ENCODE peak calls at places on chromosomes 16 and 17, in ten cellular contexts. One of them, this sample, is unnamed.

GRCh38 chr16:19008770-19009169 is 25.0 kb downstream of the TMC7 start:
- DNase-seq in iPS-NIHi11: no peak
- DNase-seq in T-helper 22 cell: no peak
- DNase-seq in activated CD8-positive, alpha-beta T cell treated with anti-CD3 and anti-CD28 coated beads, Interleukin-2, amount 10 ng/mL, durations not matched to agents 7 days and 5 days: no peak
- DNase-seq in effector CD4-positive, alpha-beta T cell: no peak
- DNase-seq in HCEC 1CT: peak
- DNase-seq in Peyer's patch: no peak
- DNase-seq in H54: no peak
- DNase-seq in Calu3: no peak
- DNase-seq in head of caudate nucleus: no peak
- DNase-seq in this sample: no peak

GRCh38 chr16:89361756-89362155 is 128.6 kb downstream of the ANKRD11 start:
- DNase-seq in activated CD8-positive, alpha-beta T cell treated with anti-CD3 and anti-CD28 coated beads, Interleukin-2, amount 10 ng/mL, durations not matched to agents 7 days and 5 days: no peak
- DNase-seq in Calu3: no peak
- DNase-seq in effector CD4-positive, alpha-beta T cell: no peak
- DNase-seq in T-helper 22 cell: no peak
- DNase-seq in head of caudate nucleus: no peak
- DNase-seq in HCEC 1CT: no peak
- DNase-seq in iPS-NIHi11: no peak
- DNase-seq in Peyer's patch: no peak
- DNase-seq in H54: no peak
- DNase-seq in this sample: no peak

GRCh38 chr17:74099441-74100340 is 103.8 kb upstream of the RPL38 start:
- DNase-seq in H54: no peak
- DNase-seq in Peyer's patch: peak
- DNase-seq in activated CD8-positive, alpha-beta T cell treated with anti-CD3 and anti-CD28 coated beads, Interleukin-2, amount 10 ng/mL, durations not matched to agents 7 days and 5 days: no peak
- DNase-seq in HCEC 1CT: no peak
- DNase-seq in head of caudate nucleus: no peak
- DNase-seq in T-helper 22 cell: no peak
- DNase-seq in Calu3: no peak
- DNase-seq in iPS-NIHi11: no peak
- DNase-seq in effector CD4-positive, alpha-beta T cell: no peak
- DNase-seq in this sample: no peak

GRCh38 chr17:888998-889401 is 90.6 kb downstream of the NXN start:
- DNase-seq in activated CD8-positive, alpha-beta T cell treated with anti-CD3 and anti-CD28 coated beads, Interleukin-2, amount 10 ng/mL, durations not matched to agents 7 days and 5 days: peak
- DNase-seq in Peyer's patch: no peak
- DNase-seq in HCEC 1CT: no peak
- DNase-seq in effector CD4-positive, alpha-beta T cell: no peak
- DNase-seq in T-helper 22 cell: no peak
- DNase-seq in iPS-NIHi11: no peak
- DNase-seq in Calu3: no peak
- DNase-seq in head of caudate nucleus: no peak
- DNase-seq in H54: no peak
- DNase-seq in this sample: no peak

GRCh38 chr17:68085751-68086445 is 50.4 kb downstream of the KPNA2 start:
- DNase-seq in Calu3: peak
- DNase-seq in T-helper 22 cell: no peak
- DNase-seq in head of caudate nucleus: no peak
- DNase-seq in Peyer's patch: peak
- DNase-seq in HCEC 1CT: no peak
- DNase-seq in effector CD4-positive, alpha-beta T cell: no peak
- DNase-seq in H54: no peak
- DNase-seq in iPS-NIHi11: no peak
- DNase-seq in activated CD8-positive, alpha-beta T cell treated with anti-CD3 and anti-CD28 coated beads, Interleukin-2, amount 10 ng/mL, durations not matched to agents 7 days and 5 days: peak
- DNase-seq in this sample: peak

GRCh38 chr16:11224894-11225676 is 30.9 kb downstream of the SOCS1 start:
- DNase-seq in Peyer's patch: no peak
- DNase-seq in HCEC 1CT: no peak
- DNase-seq in iPS-NIHi11: no peak
- DNase-seq in effector CD4-positive, alpha-beta T cell: peak
- DNase-seq in H54: no peak
- DNase-seq in T-helper 22 cell: peak
- DNase-seq in Calu3: no peak
- DNase-seq in head of caudate nucleus: no peak
- DNase-seq in activated CD8-positive, alpha-beta T cell treated with anti-CD3 and anti-CD28 coated beads, Interleukin-2, amount 10 ng/mL, durations not matched to agents 7 days and 5 days: peak
- DNase-seq in this sample: no peak

GRCh38 chr16:58317608-58318152 is 22.9 kb upstream of the PRSS54 start:
- DNase-seq in iPS-NIHi11: no peak
- DNase-seq in Calu3: no peak
- DNase-seq in head of caudate nucleus: no peak
- DNase-seq in effector CD4-positive, alpha-beta T cell: no peak
- DNase-seq in HCEC 1CT: no peak
- DNase-seq in Peyer's patch: no peak
- DNase-seq in activated CD8-positive, alpha-beta T cell treated with anti-CD3 and anti-CD28 coated beads, Interleukin-2, amount 10 ng/mL, durations not matched to agents 7 days and 5 days: no peak
- DNase-seq in T-helper 22 cell: no peak
- DNase-seq in H54: no peak
- DNase-seq in this sample: no peak

GRCh38 chr16:1089439-1089821 is 6.6 kb downstream of the C1QTNF8 start:
- DNase-seq in effector CD4-positive, alpha-beta T cell: no peak
- DNase-seq in activated CD8-positive, alpha-beta T cell treated with anti-CD3 and anti-CD28 coated beads, Interleukin-2, amount 10 ng/mL, durations not matched to agents 7 days and 5 days: no peak
- DNase-seq in Calu3: no peak
- DNase-seq in H54: no peak
- DNase-seq in iPS-NIHi11: no peak
- DNase-seq in head of caudate nucleus: no peak
- DNase-seq in HCEC 1CT: no peak
- DNase-seq in T-helper 22 cell: no peak
- DNase-seq in Peyer's patch: no peak
- DNase-seq in this sample: no peak

GRCh38 chr16:60107467-60107866 is 1373.4 kb upstream of the GOT2 start:
- DNase-seq in Peyer's patch: no peak
- DNase-seq in Calu3: no peak
- DNase-seq in iPS-NIHi11: no peak
- DNase-seq in effector CD4-positive, alpha-beta T cell: no peak
- DNase-seq in T-helper 22 cell: no peak
- DNase-seq in head of caudate nucleus: no peak
- DNase-seq in H54: no peak
- DNase-seq in HCEC 1CT: no peak
- DNase-seq in activated CD8-positive, alpha-beta T cell treated with anti-CD3 and anti-CD28 coated beads, Interleukin-2, amount 10 ng/mL, durations not matched to agents 7 days and 5 days: no peak
- DNase-seq in this sample: no peak

GRCh38 chr16:70634861-70635260 is 11.5 kb upstream of the IL34 start:
- DNase-seq in Peyer's patch: no peak
- DNase-seq in activated CD8-positive, alpha-beta T cell treated with anti-CD3 and anti-CD28 coated beads, Interleukin-2, amount 10 ng/mL, durations not matched to agents 7 days and 5 days: no peak
- DNase-seq in HCEC 1CT: peak
- DNase-seq in effector CD4-positive, alpha-beta T cell: no peak
- DNase-seq in H54: no peak
- DNase-seq in Calu3: no peak
- DNase-seq in iPS-NIHi11: no peak
- DNase-seq in T-helper 22 cell: no peak
- DNase-seq in head of caudate nucleus: no peak
- DNase-seq in this sample: no peak

GRCh38 chr16:740459-740763 is 386 bp downstream of the CIAO3 start:
- DNase-seq in H54: no peak
- DNase-seq in iPS-NIHi11: no peak
- DNase-seq in Calu3: no peak
- DNase-seq in T-helper 22 cell: no peak
- DNase-seq in effector CD4-positive, alpha-beta T cell: no peak
- DNase-seq in activated CD8-positive, alpha-beta T cell treated with anti-CD3 and anti-CD28 coated beads, Interleukin-2, amount 10 ng/mL, durations not matched to agents 7 days and 5 days: no peak
- DNase-seq in head of caudate nucleus: no peak
- DNase-seq in Peyer's patch: no peak
- DNase-seq in HCEC 1CT: no peak
- DNase-seq in this sample: no peak

GRCh38 chr16:84243732-84244131 is 3.9 kb upstream of the KCNG4 start:
- DNase-seq in T-helper 22 cell: no peak
- DNase-seq in head of caudate nucleus: no peak
- DNase-seq in activated CD8-positive, alpha-beta T cell treated with anti-CD3 and anti-CD28 coated beads, Interleukin-2, amount 10 ng/mL, durations not matched to agents 7 days and 5 days: no peak
- DNase-seq in iPS-NIHi11: no peak
- DNase-seq in Calu3: no peak
- DNase-seq in Peyer's patch: no peak
- DNase-seq in H54: no peak
- DNase-seq in HCEC 1CT: no peak
- DNase-seq in effector CD4-positive, alpha-beta T cell: no peak
- DNase-seq in this sample: no peak

GRCh38 chr16:52191533-52192134 is 355.3 kb downstream of the TOX3 start:
- DNase-seq in activated CD8-positive, alpha-beta T cell treated with anti-CD3 and anti-CD28 coated beads, Interleukin-2, amount 10 ng/mL, durations not matched to agents 7 days and 5 days: peak
- DNase-seq in iPS-NIHi11: peak
- DNase-seq in HCEC 1CT: peak
- DNase-seq in Peyer's patch: peak
- DNase-seq in head of caudate nucleus: peak
- DNase-seq in T-helper 22 cell: no peak
- DNase-seq in effector CD4-positive, alpha-beta T cell: peak
- DNase-seq in Calu3: peak
- DNase-seq in H54: peak
- DNase-seq in this sample: peak

GRCh38 chr16:30896203-30896889 is at the start of gene CTF1:
- DNase-seq in head of caudate nucleus: peak
- DNase-seq in T-helper 22 cell: no peak
- DNase-seq in HCEC 1CT: peak
- DNase-seq in Calu3: peak
- DNase-seq in activated CD8-positive, alpha-beta T cell treated with anti-CD3 and anti-CD28 coated beads, Interleukin-2, amount 10 ng/mL, durations not matched to agents 7 days and 5 days: no peak
- DNase-seq in H54: peak
- DNase-seq in iPS-NIHi11: peak
- DNase-seq in Peyer's patch: peak
- DNase-seq in effector CD4-positive, alpha-beta T cell: no peak
- DNase-seq in this sample: no peak

GRCh38 chr16:5619314-5619713 is 521.7 kb upstream of the EEF2KMT start:
- DNase-seq in T-helper 22 cell: no peak
- DNase-seq in Peyer's patch: no peak
- DNase-seq in iPS-NIHi11: no peak
- DNase-seq in activated CD8-positive, alpha-beta T cell treated with anti-CD3 and anti-CD28 coated beads, Interleukin-2, amount 10 ng/mL, durations not matched to agents 7 days and 5 days: no peak
- DNase-seq in effector CD4-positive, alpha-beta T cell: no peak
- DNase-seq in Calu3: no peak
- DNase-seq in head of caudate nucleus: no peak
- DNase-seq in H54: no peak
- DNase-seq in HCEC 1CT: no peak
- DNase-seq in this sample: no peak

GRCh38 chr16:2213817-2214720 is 571 bp downstream of the PGP start:
- DNase-seq in iPS-NIHi11: no peak
- DNase-seq in effector CD4-positive, alpha-beta T cell: no peak
- DNase-seq in head of caudate nucleus: no peak
- DNase-seq in T-helper 22 cell: no peak
- DNase-seq in activated CD8-positive, alpha-beta T cell treated with anti-CD3 and anti-CD28 coated beads, Interleukin-2, amount 10 ng/mL, durations not matched to agents 7 days and 5 days: no peak
- DNase-seq in H54: no peak
- DNase-seq in Calu3: no peak
- DNase-seq in Peyer's patch: no peak
- DNase-seq in HCEC 1CT: no peak
- DNase-seq in this sample: no peak

GRCh38 chr17:193841-194806 is 12.7 kb upstream of the DOC2B start:
- DNase-seq in T-helper 22 cell: no peak
- DNase-seq in HCEC 1CT: no peak
- DNase-seq in effector CD4-positive, alpha-beta T cell: no peak
- DNase-seq in head of caudate nucleus: peak
- DNase-seq in Calu3: no peak
- DNase-seq in iPS-NIHi11: no peak
- DNase-seq in H54: no peak
- DNase-seq in activated CD8-positive, alpha-beta T cell treated with anti-CD3 and anti-CD28 coated beads, Interleukin-2, amount 10 ng/mL, durations not matched to agents 7 days and 5 days: no peak
- DNase-seq in Peyer's patch: peak
- DNase-seq in this sample: no peak

GRCh38 chr17:35486920-35487727 is 38.6 kb upstream of the SLFN13 start:
- DNase-seq in HCEC 1CT: peak
- DNase-seq in Peyer's patch: no peak
- DNase-seq in head of caudate nucleus: no peak
- DNase-seq in iPS-NIHi11: peak
- DNase-seq in activated CD8-positive, alpha-beta T cell treated with anti-CD3 and anti-CD28 coated beads, Interleukin-2, amount 10 ng/mL, durations not matched to agents 7 days and 5 days: peak
- DNase-seq in H54: peak
- DNase-seq in effector CD4-positive, alpha-beta T cell: peak
- DNase-seq in Calu3: peak
- DNase-seq in T-helper 22 cell: peak
- DNase-seq in this sample: no peak

GRCh38 chr16:88468289-88469129 is 15.4 kb downstream of the ZFPM1 start:
- DNase-seq in T-helper 22 cell: no peak
- DNase-seq in Peyer's patch: no peak
- DNase-seq in HCEC 1CT: no peak
- DNase-seq in effector CD4-positive, alpha-beta T cell: no peak
- DNase-seq in head of caudate nucleus: peak
- DNase-seq in activated CD8-positive, alpha-beta T cell treated with anti-CD3 and anti-CD28 coated beads, Interleukin-2, amount 10 ng/mL, durations not matched to agents 7 days and 5 days: no peak
- DNase-seq in H54: peak
- DNase-seq in iPS-NIHi11: peak
- DNase-seq in Calu3: no peak
- DNase-seq in this sample: no peak

GRCh38 chr17:39701012-39701783 is 1.3 kb downstream of the ERBB2 start:
- DNase-seq in activated CD8-positive, alpha-beta T cell treated with anti-CD3 and anti-CD28 coated beads, Interleukin-2, amount 10 ng/mL, durations not matched to agents 7 days and 5 days: no peak
- DNase-seq in effector CD4-positive, alpha-beta T cell: no peak
- DNase-seq in HCEC 1CT: no peak
- DNase-seq in H54: no peak
- DNase-seq in Calu3: peak
- DNase-seq in Peyer's patch: peak
- DNase-seq in T-helper 22 cell: no peak
- DNase-seq in head of caudate nucleus: no peak
- DNase-seq in iPS-NIHi11: peak
- DNase-seq in this sample: peak

GRCh38 chr16:89598199-89598598 is 15.2 kb upstream of the DPEP1 start:
- DNase-seq in iPS-NIHi11: no peak
- DNase-seq in head of caudate nucleus: no peak
- DNase-seq in effector CD4-positive, alpha-beta T cell: no peak
- DNase-seq in Calu3: no peak
- DNase-seq in T-helper 22 cell: no peak
- DNase-seq in H54: peak
- DNase-seq in Peyer's patch: no peak
- DNase-seq in HCEC 1CT: peak
- DNase-seq in activated CD8-positive, alpha-beta T cell treated with anti-CD3 and anti-CD28 coated beads, Interleukin-2, amount 10 ng/mL, durations not matched to agents 7 days and 5 days: peak
- DNase-seq in this sample: no peak

GRCh38 chr16:7330709-7331108 is 1.9 kb upstream of the RBFOX1 start:
- DNase-seq in Calu3: no peak
- DNase-seq in Peyer's patch: no peak
- DNase-seq in head of caudate nucleus: no peak
- DNase-seq in iPS-NIHi11: no peak
- DNase-seq in H54: no peak
- DNase-seq in HCEC 1CT: no peak
- DNase-seq in activated CD8-positive, alpha-beta T cell treated with anti-CD3 and anti-CD28 coated beads, Interleukin-2, amount 10 ng/mL, durations not matched to agents 7 days and 5 days: no peak
- DNase-seq in T-helper 22 cell: no peak
- DNase-seq in effector CD4-positive, alpha-beta T cell: no peak
- DNase-seq in this sample: no peak

GRCh38 chr16:49283376-49284049 is 1.9 kb upstream of the CBLN1 start:
- DNase-seq in iPS-NIHi11: no peak
- DNase-seq in HCEC 1CT: no peak
- DNase-seq in head of caudate nucleus: no peak
- DNase-seq in effector CD4-positive, alpha-beta T cell: no peak
- DNase-seq in T-helper 22 cell: no peak
- DNase-seq in H54: no peak
- DNase-seq in activated CD8-positive, alpha-beta T cell treated with anti-CD3 and anti-CD28 coated beads, Interleukin-2, amount 10 ng/mL, durations not matched to agents 7 days and 5 days: no peak
- DNase-seq in Calu3: no peak
- DNase-seq in Peyer's patch: no peak
- DNase-seq in this sample: no peak

GRCh38 chr17:16512011-16512410 is 20.0 kb upstream of the LRRC75A start:
- DNase-seq in Peyer's patch: no peak
- DNase-seq in HCEC 1CT: no peak
- DNase-seq in Calu3: no peak
- DNase-seq in activated CD8-positive, alpha-beta T cell treated with anti-CD3 and anti-CD28 coated beads, Interleukin-2, amount 10 ng/mL, durations not matched to agents 7 days and 5 days: peak
- DNase-seq in H54: no peak
- DNase-seq in T-helper 22 cell: no peak
- DNase-seq in effector CD4-positive, alpha-beta T cell: no peak
- DNase-seq in iPS-NIHi11: no peak
- DNase-seq in head of caudate nucleus: no peak
- DNase-seq in this sample: no peak

GRCh38 chr16:7513429-7513828 is 180.8 kb downstream of the RBFOX1 start:
- DNase-seq in H54: no peak
- DNase-seq in Calu3: no peak
- DNase-seq in head of caudate nucleus: no peak
- DNase-seq in HCEC 1CT: no peak
- DNase-seq in effector CD4-positive, alpha-beta T cell: no peak
- DNase-seq in T-helper 22 cell: no peak
- DNase-seq in iPS-NIHi11: peak
- DNase-seq in activated CD8-positive, alpha-beta T cell treated with anti-CD3 and anti-CD28 coated beads, Interleukin-2, amount 10 ng/mL, durations not matched to agents 7 days and 5 days: no peak
- DNase-seq in Peyer's patch: no peak
- DNase-seq in this sample: peak